ENCODE peak calls at places on chromosomes 4 and X, in ten cellular contexts. M, T, R, X, N, H, F, E, D and I are unnamed samples.

GRCh38 chrX:17038681-17039161 is 92.3 kb downstream of the REPS2 start:
- DNase-seq in M (peak), X (no peak), E (no peak), D (no peak), F (peak), H (peak), N (no peak), R (no peak), T (no peak), I (peak)

GRCh38 chr4:93529692-93530091 is 298.9 kb upstream of the ATOH1 start:
- DNase-seq in H (no peak), F (no peak), N (no peak), X (no peak), M (no peak), D (no peak), E (no peak), T (no peak), R (no peak), I (no peak)

GRCh38 chr4:119709418-119709817 is 80.8 kb upstream of the PDE5A start:
- DNase-seq in T (no peak), D (no peak), R (no peak), E (no peak), N (no peak), H (no peak), X (no peak), M (no peak), F (no peak), I (no peak)

GRCh38 chrX:68685722-68686683 is 38.5 kb downstream of the STARD8 start:
- DNase-seq in M (no peak), D (no peak), H (peak), T (no peak), R (no peak), E (peak), X (no peak), N (peak), F (peak), I (peak)

GRCh38 chrX:112211459-112211858 is 128.9 kb upstream of the TRPC5 start:
- DNase-seq in F (no peak), D (no peak), R (no peak), H (no peak), T (no peak), M (no peak), X (no peak), N (no peak), E (no peak), I (peak)

GRCh38 chr4:52946811-52947210 is 84.7 kb downstream of the RASL11B start:
- DNase-seq in X (no peak), T (no peak), E (no peak), R (no peak), M (no peak), N (no peak), F (no peak), H (no peak), D (no peak), I (no peak)

GRCh38 chr4:75779059-75779757 is 54.8 kb downstream of the USO1 start:
- DNase-seq in D (no peak), X (no peak), E (no peak), T (no peak), H (no peak), F (no peak), R (no peak), M (no peak), N (no peak), I (no peak)

GRCh38 chrX:153412746-153413720 is 1.8 kb downstream of the ZFP92 start:
- DNase-seq in R (no peak), N (no peak), X (no peak), M (no peak), T (no peak), E (no peak), D (no peak), H (no peak), F (no peak), I (no peak)

GRCh38 chrX:48569958-48570357 is 4.3 kb upstream of the RBM3 start:
- DNase-seq in F (peak), H (no peak), D (no peak), N (no peak), T (no peak), M (no peak), E (no peak), R (no peak), X (no peak), I (peak)

GRCh38 chrX:82765806-82766205 is 742.3 kb upstream of the POU3F4 start:
- DNase-seq in F (no peak), D (no peak), X (no peak), R (no peak), H (no peak), N (no peak), M (no peak), E (no peak), T (no peak), I (no peak)

GRCh38 chr4:98662619-98663225 is 4.3 kb upstream of the TSPAN5 start:
- DNase-seq in F (no peak), E (peak), M (no peak), X (peak), N (no peak), T (no peak), H (no peak), D (no peak), R (no peak), I (no peak)